ENCODE peak calls at places on chromosomes 4 and X, in seven cellular contexts. O is SJSA1; P is CD8-positive, alpha-beta T cell; G is CD8-positive, alpha-beta memory T cell; S is lower lobe of right lung; C is neuronal stem cell; X is mammary epithelial cell. I is an unnamed sample.

GRCh38 chrX:120791013-120791643 is 84.5 kb downstream of the CT47B1 start:
- DNase-seq in O (peak; percentile 33), P (no peak), C (no peak), X (peak; percentile 51), S (no peak), G (no peak), I (no peak)

GRCh38 chrX:131405497-131405896 is 116.4 kb upstream of the IGSF1 start:
- DNase-seq in S (no peak), C (no peak), X (no peak), G (no peak), P (no peak), O (no peak), I (no peak)

GRCh38 chrX:111652719-111653118 is 28.3 kb upstream of the ALG13 start:
- DNase-seq in X (no peak), G (no peak), O (no peak), P (no peak), C (no peak), S (no peak), I (peak; percentile 39)

GRCh38 chrX:129361566-129361965 is 161.7 kb downstream of the SMARCA1 start:
- DNase-seq in X (no peak), G (no peak), P (no peak), O (no peak), S (no peak), C (no peak), I (no peak)

GRCh38 chr4:87339440-87339839 is 16.8 kb upstream of the HSD17B13 start:
- DNase-seq in O (no peak), C (no peak), G (no peak), P (no peak), S (no peak), X (peak; percentile 25), I (no peak)

GRCh38 chrX:149807747-149808458 is 26.2 kb downstream of the MAGEA9 start:
- DNase-seq in P (no peak), X (no peak), S (no peak), G (no peak), C (no peak), O (no peak), I (no peak)

GRCh38 chrX:153818571-153819397 is 11.6 kb downstream of the PDZD4 start:
- DNase-seq in P (peak; percentile 63), G (peak; percentile 47), O (no peak), C (peak; percentile 54), S (peak; percentile 54), X (no peak), I (peak; percentile 96)

GRCh38 chr4:185204238-185204910 is 574 bp upstream of the CFAP97 start:
- DNase-seq in X (peak; percentile 42), G (no peak), C (no peak), O (no peak), S (no peak), P (no peak), I (no peak)

GRCh38 chr4:3858765-3859388 is 92.7 kb downstream of the ADRA2C start:
- DNase-seq in S (peak; percentile 17), P (no peak), G (no peak), X (no peak), O (no peak), C (no peak), I (no peak)

GRCh38 chrX:135389717-135390116 is 32.0 kb upstream of the SMIM10L2A start:
- DNase-seq in O (no peak), S (no peak), P (no peak), C (no peak), X (peak; percentile 85), G (no peak), I (no peak)

GRCh38 chr4:98565646-98566403 is 92.6 kb downstream of the TSPAN5 start:
- DNase-seq in X (no peak), C (no peak), G (no peak), P (no peak), O (no peak), S (no peak), I (no peak)

GRCh38 chr4:56187601-56188177 is 199.6 kb downstream of the AASDH start:
- DNase-seq in S (no peak), P (no peak), X (no peak), C (no peak), O (no peak), G (no peak), I (no peak)

GRCh38 chrX:115142057-115142456 is 47.2 kb upstream of the RBMXL3 start:
- DNase-seq in X (no peak), S (no peak), G (no peak), O (no peak), P (no peak), C (no peak), I (no peak)

GRCh38 chr4:173527103-173527876 is 2.7 kb downstream of the HAND2 start:
- DNase-seq in P (no peak), O (no peak), X (no peak), S (no peak), G (no peak), C (no peak), I (peak; percentile 85)

GRCh38 chr4:173525118-173526033 is 4.7 kb downstream of the HAND2 start:
- DNase-seq in S (no peak), X (no peak), G (no peak), P (no peak), O (no peak), C (no peak), I (peak; percentile 70)

GRCh38 chr4:173526724-173527102 is 3.3 kb downstream of the HAND2 start:
- DNase-seq in C (no peak), S (no peak), P (no peak), O (no peak), G (no peak), X (no peak), I (peak; percentile 7)

GRCh38 chr4:173524218-173525117 is 5.6 kb downstream of the HAND2 start:
- DNase-seq in X (no peak), O (no peak), G (no peak), P (no peak), C (no peak), S (no peak), I (peak; percentile 59)

DNA sequence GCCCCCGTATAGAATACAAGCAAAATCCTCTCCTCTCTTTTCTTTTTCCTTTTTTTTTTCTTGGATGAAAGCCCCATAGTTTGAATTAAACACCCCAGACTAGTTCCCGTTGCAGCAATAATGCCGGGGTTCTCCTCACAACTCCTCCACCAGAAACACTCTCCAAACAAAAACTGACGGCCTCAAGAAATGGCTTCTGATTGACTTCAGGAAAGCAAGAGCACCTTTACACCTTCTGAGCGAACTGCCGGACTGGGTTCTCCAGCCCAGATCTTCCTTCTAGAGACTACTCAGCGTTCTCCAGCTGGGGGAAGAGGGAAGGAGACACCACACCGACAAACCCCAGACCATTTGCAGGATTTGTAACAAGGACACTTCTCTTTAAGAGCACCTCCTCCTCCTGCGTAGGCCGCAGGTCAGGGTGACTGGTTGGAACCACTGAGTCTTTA is 4.0 kb downstream of the HAND2 start:
- DNase-seq in X (no peak), S (no peak), P (no peak), C (no peak), O (no peak), G (no peak), I (peak; percentile 35)
- H3K4me3 ChIP-seq in X (no peak overlapping the region), S (no peak overlapping the region), P (no peak overlapping the region), C (no peak overlapping the region), O (no peak overlapping the region), G (no peak overlapping the region), I (no peak overlapping the region)

GRCh38 chr4:108173599-108174057 is 4.9 kb upstream of the LEF1 start:
- DNase-seq in S (no peak), O (no peak), C (no peak), P (no peak), X (no peak), G (no peak), I (no peak)
- H3K27me3 ChIP-seq in S (peaks cover 56% of the 10 kb centered on the region), O (peaks cover 10% of the 10 kb centered on the region), C (peaks cover 42% of the 10 kb centered on the region), P (no peaks in the 10 kb centered on the region), X (peaks cover 45% of the 10 kb centered on the region), G (no peaks in the 10 kb centered on the region), I (peaks cover 73% of the 10 kb centered on the region)

GRCh38 chrX:41145920-41146608 is 60.8 kb downstream of the USP9X start:
- DNase-seq in X (peak; percentile 86), G (no peak), O (no peak), C (no peak), S (no peak), P (no peak), I (no peak)
- H3K36me3 ChIP-seq in X (peaks cover 11% of the 10 kb centered on the region), G (peaks cover 36% of the 10 kb centered on the region), O (peaks cover 44% of the 10 kb centered on the region), C (peaks cover 2% of the 10 kb centered on the region), S (peaks cover 38% of the 10 kb centered on the region), P (peaks cover 21% of the 10 kb centered on the region), I (peaks cover 24% of the 10 kb centered on the region)

GRCh38 chrX:107773906-107774435 is 1.6 kb downstream of the TSC22D3 start:
- DNase-seq in C (no peak), P (no peak), O (no peak), X (no peak), G (no peak), S (no peak), I (no peak)
- H3K4me3 ChIP-seq in C (no peak overlapping the region), P (no peak overlapping the region), O (no peak overlapping the region), X (no peak overlapping the region), G (no peak overlapping the region), S (peak overlapping the region; percentile 62), I (no peak overlapping the region)

GRCh38 chr4:6196324-6196723 is 4.0 kb downstream of the JAKMIP1 start:
- DNase-seq in C (no peak), P (no peak), O (no peak), G (no peak), S (no peak), X (no peak), I (no peak)
- H3K27me3 ChIP-seq in C (peaks cover 65% of the 10 kb centered on the region), P (peaks cover 9% of the 10 kb centered on the region), O (peaks cover 5% of the 10 kb centered on the region), G (no peaks in the 10 kb centered on the region), S (peaks cover 65% of the 10 kb centered on the region), X (peaks cover 22% of the 10 kb centered on the region), I (peaks cover 21% of the 10 kb centered on the region)

GRCh38 chr4:145814246-145814645 is 124.4 kb downstream of the ZNF827 start:
- DNase-seq in G (no peak), X (no peak), O (no peak), C (no peak), P (no peak), S (no peak), I (no peak)

GRCh38 chr4:145818001-145818400 is 120.6 kb downstream of the ZNF827 start:
- DNase-seq in C (no peak), S (no peak), X (no peak), P (no peak), O (no peak), G (no peak), I (no peak)

GRCh38 chr4:145815027-145815612 is 123.5 kb downstream of the ZNF827 start:
- DNase-seq in P (no peak), C (no peak), O (no peak), S (no peak), X (no peak), G (no peak), I (no peak)

GRCh38 chr4:145815626-145816025 is 123.0 kb downstream of the ZNF827 start:
- DNase-seq in C (no peak), G (no peak), O (no peak), P (no peak), S (no peak), X (no peak), I (no peak)

DNA sequence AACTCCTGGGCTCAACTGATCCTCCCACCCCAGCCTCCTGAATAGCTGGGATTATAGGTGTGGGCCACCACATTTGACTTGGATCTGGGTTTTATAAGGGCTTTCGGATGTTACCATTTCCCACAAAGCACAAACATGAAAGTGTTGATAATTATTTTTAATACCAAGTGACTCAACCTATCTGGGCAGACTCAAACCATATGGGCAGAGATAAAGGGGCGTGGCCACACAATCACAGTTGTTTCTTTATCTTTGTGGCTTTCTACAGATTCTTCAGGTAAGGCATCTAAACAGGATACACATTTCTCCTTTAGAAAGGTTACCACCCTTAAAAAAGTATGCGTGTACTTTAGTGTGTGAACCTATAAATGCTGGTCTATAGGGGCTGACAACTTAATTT is 122.5 kb downstream of the ZNF827 start:
- DNase-seq in G (no peak), S (no peak), O (no peak), X (peak; percentile 37), P (no peak), C (no peak), I (no peak)
- H3K36me3 ChIP-seq in G (peaks cover 11% of the 10 kb centered on the region), S (no peaks in the 10 kb centered on the region), O (peaks cover 32% of the 10 kb centered on the region), X (no peaks in the 10 kb centered on the region), P (peaks cover 3% of the 10 kb centered on the region), C (peaks cover 4% of the 10 kb centered on the region), I (peaks cover 12% of the 10 kb centered on the region)

GRCh38 chr4:7810792-7811535 is 128.7 kb downstream of the AFAP1 start:
- DNase-seq in X (no peak), P (no peak), C (no peak), G (no peak), O (no peak), S (no peak), I (no peak)
- H3K4me3 ChIP-seq in X (no peak overlapping the region), P (no peak overlapping the region), C (no peak overlapping the region), G (no peak overlapping the region), O (no peak overlapping the region), S (no peak overlapping the region), I (no peak overlapping the region)

I was measured in H7.